ENCODE peak calls at places on chromosomes 2 and 18, in nine cellular contexts. Z, Y, K, J, F, I, H, E and D are unnamed samples.

GRCh38 chr18:52287151-52287550 is 52.8 kb upstream of the DCC start:
- DNase-seq in Z (no peak), Y (no peak), K (no peak), J (no peak), F (no peak), I (no peak), H (no peak), E (no peak), D (no peak)

GRCh38 chr2:10052216-10052615 is 8.9 kb downstream of the KLF11 start:
- DNase-seq in Z (no peak), Y (no peak), K (no peak), J (no peak), F (no peak), I (no peak), H (no peak), E (no peak), D (no peak)

GRCh38 chr2:41496908-41497307 is 550.9 kb upstream of the PKDCC start:
- DNase-seq in Z (no peak), Y (no peak), K (peak; percentile 52), J (no peak), F (no peak), I (no peak), H (no peak), E (no peak), D (no peak)

GRCh38 chr2:19810148-19810547 is 91.6 kb downstream of the TTC32 start:
- DNase-seq in Z (no peak), Y (no peak), K (no peak), J (no peak), F (no peak), I (no peak), H (no peak), E (no peak), D (no peak)

GRCh38 chr18:49663755-49664085 is 101.9 kb downstream of the LIPG start:
- DNase-seq in Z (no peak), Y (no peak), K (no peak), J (no peak), F (no peak), I (no peak), H (no peak), E (no peak), D (no peak)

GRCh38 chr2:23823863-23824262 is 103.1 kb downstream of the ATAD2B start:
- DNase-seq in Z (no peak), Y (no peak), K (no peak), J (no peak), F (no peak), I (no peak), H (no peak), E (no peak), D (no peak)

GRCh38 chr2:39837856-39838453 is 58.9 kb upstream of the THUMPD2 start:
- DNase-seq in Z (no peak), Y (peak; percentile 28), K (peak; percentile 70), J (no peak), F (peak; percentile 57), I (no peak), H (peak; percentile 21), E (no peak), D (peak; percentile 41)

GRCh38 chr2:215796160-215796559 is 217.2 kb downstream of the MREG start:
- DNase-seq in Z (no peak), Y (no peak), K (no peak), J (no peak), F (peak; percentile 26), I (no peak), H (no peak), E (no peak), D (no peak)

GRCh38 chr2:66674087-66674486 is 239.2 kb downstream of the MEIS1 start:
- DNase-seq in Z (no peak), Y (no peak), K (no peak), J (no peak), F (no peak), I (no peak), H (no peak), E (no peak), D (no peak)

GRCh38 chr2:182186132-182186735 is 200.6 kb downstream of the PPP1R1C start:
- DNase-seq in Z (no peak), Y (peak; percentile 12), K (peak; percentile 61), J (no peak), F (peak; percentile 56), I (peak; percentile 10), H (peak; percentile 27), E (peak; percentile 7), D (peak; percentile 6)

GRCh38 chr2:142422769-142423168 is 292.0 kb upstream of the LRP1B start:
- DNase-seq in Z (no peak), Y (no peak), K (no peak), J (no peak), F (no peak), I (no peak), H (no peak), E (no peak), D (no peak)

GRCh38 chr2:109143214-109144187 is 14.5 kb downstream of the SH3RF3 start:
- DNase-seq in Z (peak; percentile 58), Y (no peak), K (peak; percentile 40), J (no peak), F (no peak), I (no peak), H (no peak), E (no peak), D (peak; percentile 43)

GRCh38 chr2:200068642-200069041 is 113.3 kb downstream of the MAIP1 start:
- DNase-seq in Z (no peak), Y (no peak), K (no peak), J (no peak), F (no peak), I (no peak), H (no peak), E (no peak), D (no peak)